ENCODE peak calls at places on chromosome 15, in four cellular contexts. Y, L, I and U are unnamed samples.

GRCh38 chr15:42348083-42348482 is 11.2 kb upstream of the CAPN3 start:
- DNase-seq in I (no peak), Y (no peak), L (no peak), U (no peak)

GRCh38 chr15:72796515-72797337 is 13.2 kb upstream of the ADPGK start:
- DNase-seq in I (peak), Y (peak), L (peak), U (no peak)

GRCh38 chr15:44207643-44208042 is 12.6 kb upstream of the FRMD5 start:
- DNase-seq in I (no peak), L (no peak), Y (no peak), U (no peak)

GRCh38 chr15:70863450-70864218 is 9.7 kb upstream of the LARP6 start:
- DNase-seq in L (no peak), Y (no peak), I (no peak), U (no peak)

GRCh38 chr15:89874926-89875564 is 18.7 kb downstream of the AP3S2 start:
- DNase-seq in L (peak), Y (peak), I (peak), U (peak)

GRCh38 chr15:58179741-58180381 is 41.7 kb downstream of the AQP9 start:
- DNase-seq in I (no peak), L (no peak), Y (peak), U (no peak)

GRCh38 chr15:51755790-51756189 is 4.4 kb downstream of the TMOD2 start:
- DNase-seq in L (no peak), I (no peak), Y (no peak), U (no peak)

GRCh38 chr15:69591905-69592508 is 139.4 kb downstream of the RPLP1 start:
- DNase-seq in Y (no peak), I (no peak), L (no peak), U (no peak)

GRCh38 chr15:41870689-41871081 is 23.2 kb downstream of the SPTBN5 start:
- DNase-seq in L (no peak), I (peak), Y (no peak), U (peak)

GRCh38 chr15:71409541-71409940 is 294.3 kb downstream of the THSD4 start:
- DNase-seq in I (no peak), Y (no peak), L (no peak), U (peak)

GRCh38 chr15:36004891-36005508 is 459.0 kb upstream of the DPH6 start:
- DNase-seq in I (no peak), L (no peak), Y (no peak), U (no peak)

GRCh38 chr15:64938192-64938591 is 26.5 kb downstream of the ANKDD1A start:
- DNase-seq in I (no peak), Y (no peak), L (no peak), U (no peak)

GRCh38 chr15:67660446-67660845 is 117.9 kb downstream of the MAP2K5 start:
- DNase-seq in I (no peak), L (no peak), Y (no peak), U (no peak)

GRCh38 chr15:70763950-70764730 is 782 bp upstream of the UACA start:
- DNase-seq in L (no peak), I (peak), Y (no peak), U (no peak)

GRCh38 chr15:56988219-56988618 is 69.8 kb downstream of the TCF12 start:
- DNase-seq in Y (no peak), I (no peak), L (no peak), U (no peak)

GRCh38 chr15:34366271-34367043 is 539 bp downstream of the LPCAT4 start:
- DNase-seq in I (peak), Y (peak), L (peak), U (peak)

GRCh38 chr15:68441045-68441743 is 9.2 kb upstream of the ITGA11 start:
- DNase-seq in Y (no peak), L (no peak), I (no peak), U (no peak)

GRCh38 chr15:43198992-43199391 is 13.8 kb downstream of the CCNDBP1 start:
- DNase-seq in Y (no peak), I (no peak), L (no peak), U (no peak)

GRCh38 chr15:76286231-76286879 is 24.9 kb downstream of the ETFA start:
- DNase-seq in Y (no peak), I (peak), L (no peak), U (peak)

GRCh38 chr15:57384816-57385215 is 8.5 kb downstream of the CGNL1 start:
- DNase-seq in I (no peak), Y (no peak), L (no peak), U (no peak)

GRCh38 chr15:56918907-56919707 is 663 bp downstream of the TCF12 start:
- DNase-seq in I (peak), L (peak), Y (peak), U (no peak)

GRCh38 chr15:66287461-66288055 is 5.8 kb upstream of the DIS3L start:
- DNase-seq in Y (peak), L (no peak), I (peak), U (peak)

GRCh38 chr15:64739216-64739976 is 36.0 kb downstream of the RBPMS2 start:
- DNase-seq in I (no peak), Y (no peak), L (no peak), U (peak)

GRCh38 chr15:57495037-57495436 is 96.7 kb upstream of the MYZAP start:
- DNase-seq in I (no peak), Y (no peak), L (no peak), U (peak)

GRCh38 chr15:38207591-38207990 is 45.0 kb upstream of the SPRED1 start:
- DNase-seq in Y (no peak), I (no peak), L (no peak), U (no peak)

GRCh38 chr15:69311319-69311721 is 12.6 kb downstream of the PAQR5 start:
- DNase-seq in L (no peak), Y (no peak), I (no peak), U (no peak)

GRCh38 chr15:29312387-29312786 is 42.8 kb upstream of the NSMCE3 start:
- DNase-seq in L (no peak), Y (no peak), I (no peak), U (no peak)

GRCh38 chr15:63339836-63340235 is 41.8 kb downstream of the CA12 start:
- DNase-seq in Y (no peak), I (no peak), L (no peak), U (no peak)

GRCh38 chr15:88069561-88069960 is 187.0 kb downstream of the NTRK3 start:
- DNase-seq in I (no peak), Y (no peak), L (no peak), U (no peak)

GRCh38 chr15:95565702-95566101 is 764.8 kb upstream of the NR2F2 start:
- DNase-seq in L (no peak), I (no peak), Y (no peak), U (no peak)

GRCh38 chr15:62524848-62525247 is 359.8 kb upstream of the C2CD4B start:
- DNase-seq in Y (no peak), I (no peak), L (no peak), U (no peak)

GRCh38 chr15:47870956-47871625 is 153.8 kb downstream of the SEMA6D start:
- DNase-seq in Y (no peak), I (no peak), L (no peak), U (no peak)

DNA sequence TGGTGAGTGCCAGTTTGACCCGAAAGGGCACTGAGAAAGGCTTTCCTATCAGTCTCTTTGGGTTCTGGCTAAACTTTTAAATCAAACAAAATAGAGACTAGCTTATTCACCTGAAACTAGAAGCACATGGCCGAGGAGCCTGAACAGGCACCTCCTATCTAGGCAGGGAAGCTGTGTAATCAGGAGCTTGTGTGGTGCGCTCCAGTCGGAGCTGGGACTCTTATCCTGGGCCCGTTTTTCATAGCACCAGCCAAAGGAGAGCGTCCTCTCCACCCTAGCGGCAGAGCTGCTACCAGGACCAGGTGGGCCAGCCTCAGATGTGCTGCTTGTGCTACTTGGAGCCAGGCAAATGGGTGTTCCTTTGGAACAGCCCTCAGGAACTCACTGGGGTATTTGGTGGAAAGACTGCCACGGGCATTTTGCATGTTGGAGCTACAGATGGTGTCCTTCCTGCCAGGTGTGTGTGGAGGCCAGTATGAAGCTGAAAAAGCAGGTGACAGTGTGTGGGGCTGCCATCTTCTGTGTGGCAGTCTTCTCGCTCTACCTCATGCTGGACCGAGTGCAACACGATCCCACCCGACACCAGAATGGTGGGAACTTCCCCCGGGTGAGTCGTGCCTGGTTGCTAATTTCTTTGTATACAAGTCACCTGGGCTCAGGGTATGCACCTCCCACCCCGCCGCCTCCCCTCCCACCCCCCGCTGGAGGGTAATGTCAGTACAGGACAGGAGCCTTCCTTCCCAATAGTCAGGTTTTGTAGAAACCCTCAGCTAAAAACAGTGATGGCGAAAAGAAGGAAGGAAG is 833 bp downstream of the MAN2A2 start:
- DNase-seq in Y (peak), L (no peak), I (no peak), U (no peak)
- H3K4me3 ChIP-seq in Y (peak), L (peak), I (peak), U (peak)

GRCh38 chr15:45307230-45307924 is 55.3 kb downstream of the SLC28A2 start:
- DNase-seq in L (no peak), I (peak), Y (no peak), U (peak)
- H3K4me3 ChIP-seq in L (peak), I (peak), Y (no peak), U (peak)

DNA sequence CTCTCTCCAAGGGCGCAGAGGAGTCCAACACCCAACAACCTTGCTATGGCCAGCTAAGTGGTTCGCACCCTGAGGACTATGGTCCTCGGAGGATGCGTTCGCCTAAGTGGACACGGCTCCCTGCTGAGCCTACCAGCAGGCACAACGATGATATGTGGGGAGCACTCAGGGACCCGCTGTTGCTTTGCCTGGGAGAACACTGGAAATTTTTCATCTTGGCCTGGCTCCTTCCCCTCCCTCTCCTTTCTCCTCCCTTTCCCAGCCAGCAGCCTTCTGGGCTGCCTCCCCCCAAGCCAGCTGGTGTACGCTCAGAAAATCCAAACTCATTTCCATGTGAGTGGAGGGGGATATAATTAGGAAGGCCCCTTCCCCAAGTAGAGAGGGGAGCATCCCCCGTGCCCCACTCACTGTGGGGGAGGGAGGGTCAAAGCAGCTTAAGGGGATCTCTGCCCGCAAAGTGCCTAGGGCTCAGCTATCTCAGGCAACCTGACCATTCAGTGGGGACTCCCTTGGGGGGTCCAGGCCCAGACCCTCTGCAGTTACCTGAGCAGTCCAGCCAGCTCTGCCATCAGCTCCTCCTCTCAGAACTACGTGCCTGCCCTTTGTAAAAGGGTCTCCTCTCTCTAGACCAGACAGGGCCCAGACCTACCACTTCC is 630 bp upstream of the SEMA7A start:
- DNase-seq in I (no peak), L (no peak), Y (no peak), U (no peak)
- H3K4me3 ChIP-seq in I (peak), L (peak), Y (peak), U (peak)

GRCh38 chr15:100879046-100879445 is 585 bp upstream of the ALDH1A3 start:
- DNase-seq in L (no peak), Y (no peak), I (no peak), U (no peak)

GRCh38 chr15:100879461-100880138 is at the start of gene ALDH1A3:
- DNase-seq in Y (no peak), I (no peak), L (peak), U (no peak)

GRCh38 chr15:100880139-100880896 is 687 bp downstream of the ALDH1A3 start:
- DNase-seq in I (no peak), L (no peak), Y (no peak), U (no peak)

GRCh38 chr15:100880897-100881242 is 1.2 kb downstream of the ALDH1A3 start:
- DNase-seq in L (no peak), Y (no peak), I (no peak), U (no peak)

GRCh38 chr15:100881573-100882336 is 2.1 kb downstream of the ALDH1A3 start:
- DNase-seq in Y (no peak), L (no peak), I (no peak), U (no peak)
- H3K4me3 ChIP-seq in Y (no peak), L (no peak), I (no peak), U (no peak)

DNA sequence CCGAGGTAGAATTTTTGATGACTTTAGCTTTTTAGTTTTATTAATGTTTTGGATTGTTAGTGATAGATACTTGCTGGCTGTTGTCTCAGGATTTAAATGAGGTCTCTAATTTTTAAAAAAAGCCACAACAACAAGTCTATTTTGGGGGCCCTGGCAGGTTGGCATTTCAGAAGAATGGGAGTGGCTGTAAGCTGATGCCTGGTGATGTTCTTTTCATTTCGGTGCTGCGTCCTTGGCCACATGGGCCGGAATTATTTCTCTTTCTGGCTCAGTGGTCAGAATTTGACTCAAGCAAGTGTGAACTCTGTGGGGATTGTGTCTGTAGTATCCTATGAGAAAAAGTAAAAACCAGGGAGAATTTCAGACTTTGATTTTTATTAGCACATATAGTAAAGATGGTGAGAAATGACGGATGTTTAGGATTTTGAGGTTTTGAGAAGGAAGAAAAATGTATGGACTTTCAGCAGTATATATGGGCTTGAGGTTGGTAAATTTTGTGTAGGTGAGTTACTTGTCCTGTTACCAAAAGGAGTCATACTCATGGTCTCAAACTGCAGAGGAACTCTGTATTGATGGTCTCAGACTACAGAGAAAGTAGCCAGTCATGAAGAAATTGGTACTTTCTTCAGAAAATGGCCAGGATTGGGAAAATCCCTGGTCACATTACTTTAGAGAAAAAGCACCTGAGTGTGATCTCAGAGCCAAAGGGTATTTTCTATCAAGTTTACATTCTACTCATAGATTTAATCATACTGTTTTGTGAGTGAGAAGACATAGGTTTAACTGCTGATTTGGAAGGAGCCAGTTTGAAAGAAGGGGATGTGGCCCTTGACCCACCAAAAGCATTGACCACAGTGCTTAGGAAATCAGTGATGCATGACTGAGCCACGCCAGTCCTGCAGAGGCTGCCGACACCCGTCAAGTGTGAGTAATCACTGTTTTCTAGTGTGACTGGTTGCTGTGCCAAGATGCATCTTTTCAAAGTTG is 203.3 kb downstream of the AKAP13 start:
- DNase-seq in Y (no peak), L (peak), I (no peak), U (no peak)
- H3K4me3 ChIP-seq in Y (no peak), L (peak), I (peak), U (peak)